ENCODE peak calls at places on chromosomes 6 and 20, in six cellular contexts. Y, G, S, X, F and E are unnamed samples.

GRCh38 chr6:156557269-156557885 is 219.8 kb upstream of the ARID1B start:
- DNase-seq in Y (no peak), G (no peak), S (no peak), X (peak; percentile 9), F (peak; percentile 44), E (peak; percentile 95)

GRCh38 chr20:4817230-4817671 is 95.5 kb downstream of the PRND start:
- DNase-seq in Y (no peak), G (no peak), S (no peak), X (no peak), F (peak; percentile 59), E (no peak)

GRCh38 chr6:22320750-22321149 is 23.9 kb upstream of the PRL start:
- DNase-seq in Y (no peak), G (no peak), S (no peak), X (no peak), F (peak; percentile 73), E (peak; percentile 45)

GRCh38 chr20:63652192-63652980 is 838 bp downstream of the STMN3 start:
- DNase-seq in Y (no peak), G (no peak), S (peak; percentile 76), X (no peak), F (peak; percentile 41), E (peak; percentile 74)

GRCh38 chr6:124495316-124496176 is 466.7 kb upstream of the RNF217 start:
- DNase-seq in Y (no peak), G (no peak), S (no peak), X (no peak), F (no peak), E (no peak)

GRCh38 chr6:147204060-147204785 is at the start of gene STXBP5:
- DNase-seq in Y (peak; percentile 76), G (peak; percentile 83), S (peak; percentile 59), X (no peak), F (peak; percentile 77), E (peak; percentile 59)

GRCh38 chr20:57753332-57754164 is 43.7 kb upstream of the PMEPA1 start:
- DNase-seq in Y (peak; percentile 28), G (peak; percentile 46), S (no peak), X (no peak), F (no peak), E (no peak)

GRCh38 chr6:108562503-108562993 is 1.8 kb downstream of the FOXO3 start:
- DNase-seq in Y (peak; percentile 85), G (peak; percentile 82), S (peak; percentile 68), X (no peak), F (peak; percentile 71), E (peak; percentile 83)

GRCh38 chr6:25263602-25264001 is 15.6 kb upstream of the CARMIL1 start:
- DNase-seq in Y (no peak), G (no peak), S (no peak), X (no peak), F (peak; percentile 73), E (peak; percentile 5)

GRCh38 chr6:130159876-130160415 is 62.8 kb downstream of the SAMD3 start:
- DNase-seq in Y (no peak), G (no peak), S (no peak), X (no peak), F (no peak), E (no peak)

GRCh38 chr6:3882865-3883264 is 33.7 kb downstream of the FAM50B start:
- DNase-seq in Y (no peak), G (no peak), S (no peak), X (no peak), F (peak; percentile 96), E (no peak)

GRCh38 chr6:31170987-31171671 is 647 bp upstream of the POU5F1 start:
- DNase-seq in Y (no peak), G (no peak), S (no peak), X (no peak), F (no peak), E (no peak)

GRCh38 chr6:36082318-36082717 is 48.0 kb upstream of the MAPK13 start:
- DNase-seq in Y (no peak), G (no peak), S (no peak), X (no peak), F (no peak), E (no peak)

GRCh38 chr6:54206510-54206909 is 95.3 kb downstream of the MLIP start:
- DNase-seq in Y (no peak), G (no peak), S (no peak), X (no peak), F (peak; percentile 4), E (no peak)

GRCh38 chr20:1215386-1216170 is 10.3 kb upstream of the RAD21L1 start:
- DNase-seq in Y (no peak), G (no peak), S (no peak), X (no peak), F (no peak), E (no peak)

GRCh38 chr6:167750956-167751358 is 75.8 kb upstream of the AFDN start:
- DNase-seq in Y (peak; percentile 69), G (peak; percentile 89), S (no peak), X (peak; percentile 20), F (no peak), E (no peak)

GRCh38 chr6:53815381-53816119 is 20.7 kb downstream of the LRRC1 start:
- DNase-seq in Y (no peak), G (no peak), S (no peak), X (no peak), F (no peak), E (no peak)

GRCh38 chr20:34410331-34410730 is 47.3 kb downstream of the ITCH start:
- DNase-seq in Y (no peak), G (no peak), S (no peak), X (no peak), F (peak; percentile 80), E (no peak)

GRCh38 chr6:138593100-138593877 is 94.0 kb upstream of the NHSL1 start:
- DNase-seq in Y (peak; percentile 78), G (no peak), S (no peak), X (no peak), F (peak; percentile 98), E (peak; percentile 84)

GRCh38 chr20:11331096-11331495 is 586.6 kb upstream of the BTBD3 start:
- DNase-seq in Y (no peak), G (no peak), S (no peak), X (no peak), F (peak; percentile 63), E (peak; percentile 23)

GRCh38 chr6:95866732-95867131 is 149.0 kb upstream of the FUT9 start:
- DNase-seq in Y (no peak), G (no peak), S (no peak), X (no peak), F (no peak), E (peak; percentile 11)

GRCh38 chr6:129317931-129318820 is 391.8 kb downstream of the ARHGAP18 start:
- DNase-seq in Y (no peak), G (no peak), S (no peak), X (peak; percentile 55), F (peak; percentile 72), E (peak; percentile 69)

GRCh38 chr6:162736933-162737332 is 9.2 kb downstream of the PACRG start:
- DNase-seq in Y (no peak), G (no peak), S (no peak), X (no peak), F (no peak), E (no peak)

GRCh38 chr20:54140486-54140885 is 33.3 kb downstream of the CYP24A1 start:
- DNase-seq in Y (no peak), G (no peak), S (no peak), X (no peak), F (peak; percentile 55), E (no peak)
- H3K9me3 ChIP-seq in Y (no peaks in the 10 kb centered on the region), G (no peaks in the 10 kb centered on the region), S (no peaks in the 10 kb centered on the region), X (no peaks in the 10 kb centered on the region), F (no peaks in the 10 kb centered on the region), E (peaks cover 1% of the 10 kb centered on the region)

GRCh38 chr20:41769650-41770049 is 151.5 kb upstream of the CHD6 start:
- DNase-seq in Y (no peak), G (no peak), S (no peak), X (peak; percentile 48), F (no peak), E (no peak)

GRCh38 chr20:41776450-41776849 is 158.3 kb upstream of the CHD6 start:
- DNase-seq in Y (no peak), G (no peak), S (no peak), X (no peak), F (no peak), E (no peak)

GRCh38 chr20:41770427-41770826 is 152.2 kb upstream of the CHD6 start:
- DNase-seq in Y (no peak), G (no peak), S (no peak), X (no peak), F (no peak), E (no peak)

DNA sequence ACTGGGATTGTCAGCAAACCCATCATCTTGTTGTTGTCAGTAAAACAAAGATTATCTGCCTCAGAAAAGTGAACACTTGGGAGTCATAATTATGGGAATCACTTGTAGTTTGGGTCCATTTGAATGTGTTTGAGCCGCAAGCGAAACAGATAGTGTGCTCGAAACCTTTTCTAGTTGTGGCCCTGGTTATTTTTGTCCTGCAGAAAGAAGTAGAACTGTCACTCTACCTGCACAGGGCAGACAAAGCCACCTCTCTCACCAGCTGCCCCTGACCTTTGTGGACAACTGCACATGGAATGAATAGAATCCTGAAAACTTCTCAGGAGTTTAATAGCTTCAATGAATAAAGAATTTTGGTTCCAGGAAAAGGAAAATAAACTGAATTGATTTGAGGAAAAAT is 156.1 kb upstream of the CHD6 start:
- DNase-seq in Y (no peak), G (no peak), S (no peak), X (no peak), F (no peak), E (no peak)
- H3K4me3 ChIP-seq in Y (no peak overlapping the region), G (no peak overlapping the region), S (no peak overlapping the region), X (no peak overlapping the region), F (no peak overlapping the region), E (no peak overlapping the region)

GRCh38 chr20:13755809-13756208 is 28.9 kb downstream of the ESF1 start:
- DNase-seq in Y (no peak), G (no peak), S (no peak), X (no peak), F (no peak), E (no peak)
- H3K36me3 ChIP-seq in Y (no peaks in the 10 kb centered on the region), G (peaks cover 45% of the 10 kb centered on the region), S (no peaks in the 10 kb centered on the region), X (peaks cover 2% of the 10 kb centered on the region), F (peaks cover 36% of the 10 kb centered on the region), E (peaks cover 49% of the 10 kb centered on the region)

GRCh38 chr6:367891-368630 is 23.5 kb upstream of the IRF4 start:
- DNase-seq in Y (no peak), G (no peak), S (no peak), X (no peak), F (no peak), E (no peak)
- H3K9me3 ChIP-seq in Y (no peaks in the 10 kb centered on the region), G (no peaks in the 10 kb centered on the region), S (no peaks in the 10 kb centered on the region), X (no peaks in the 10 kb centered on the region), F (no peaks in the 10 kb centered on the region), E (peaks cover 5% of the 10 kb centered on the region)

DNA sequence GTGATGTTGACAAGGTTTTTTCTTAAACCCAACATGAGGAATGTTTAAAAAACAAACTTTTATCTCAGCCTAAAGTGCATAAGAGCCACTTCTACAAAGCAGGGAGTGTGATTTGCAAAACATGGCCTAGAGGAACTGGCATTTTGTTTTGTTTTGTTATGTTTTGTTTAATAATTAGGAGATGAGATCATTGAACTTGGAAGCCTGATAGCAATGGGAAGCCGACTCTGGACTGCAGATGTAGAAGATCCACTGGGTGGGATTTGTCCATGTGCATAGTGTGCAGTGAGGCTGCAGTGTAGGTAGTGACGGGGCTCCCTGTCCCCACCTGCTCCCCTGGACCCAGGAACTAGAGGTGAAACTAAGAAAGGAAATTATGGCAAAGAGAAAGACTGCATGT is 17.7 kb upstream of the MAP3K4 start:
- DNase-seq in Y (no peak), G (no peak), S (no peak), X (no peak), F (peak; percentile 84), E (peak; percentile 33)
- H3K4me3 ChIP-seq in Y (no peak overlapping the region), G (no peak overlapping the region), S (no peak overlapping the region), X (no peak overlapping the region), F (peak overlapping the region; percentile 31), E (no peak overlapping the region)

GRCh38 chr20:45938727-45939438 is 4.4 kb downstream of the PCIF1 start:
- DNase-seq in Y (no peak), G (no peak), S (no peak), X (peak; percentile 39), F (no peak), E (no peak)
- H3K36me3 ChIP-seq in Y (peaks cover 69% of the 10 kb centered on the region), G (peaks cover 68% of the 10 kb centered on the region), S (no peaks in the 10 kb centered on the region), X (peaks cover 36% of the 10 kb centered on the region), F (peaks cover 16% of the 10 kb centered on the region), E (peaks cover 60% of the 10 kb centered on the region)